ENCODE peak calls at places on chromosome 4, in ten cellular contexts. N is bronchial epithelial cell, A is neural progenitor cell, I is lower lobe of right lung, Y is body of pancreas, C is MM.1S, Z is cardiac muscle cell, O is tibial artery, D is GM12865, H is sigmoid colon. L is an unnamed sample.

GRCh38 chr4:101156619-101157310 is 190.6 kb downstream of the PPP3CA start:
- DNase-seq in N (no peak), A (no peak), I (no peak), Y (no peak), C (no peak), Z (no peak), O (no peak), D (peak), H (no peak), L (no peak)

GRCh38 chr4:143654571-143654970 is 45.9 kb downstream of the FREM3 start:
- DNase-seq in N (no peak), A (no peak), I (no peak), Y (no peak), C (no peak), Z (no peak), O (no peak), D (no peak), H (no peak), L (no peak)

GRCh38 chr4:146545102-146545501 is 23.4 kb upstream of the SLC10A7 start:
- DNase-seq in N (peak), A (peak), I (no peak), Y (no peak), C (peak), Z (peak), O (no peak), D (peak), H (no peak), L (no peak)

GRCh38 chr4:8740666-8741395 is 130.8 kb downstream of the HMX1 start:
- DNase-seq in N (no peak), A (no peak), I (peak), Y (no peak), C (no peak), Z (no peak), O (peak), D (no peak), H (peak), L (no peak)

GRCh38 chr4:78599931-78600375 is 48.4 kb downstream of the ANXA3 start:
- DNase-seq in N (no peak), A (no peak), I (no peak), Y (no peak), C (no peak), Z (peak), O (no peak), D (no peak), H (no peak), L (no peak)

GRCh38 chr4:38857354-38858096 is 908 bp upstream of the TLR6 start:
- DNase-seq in N (peak), A (no peak), I (no peak), Y (no peak), C (peak), Z (peak), O (peak), D (peak), H (no peak), L (peak)

GRCh38 chr4:76488905-76489798 is 54.1 kb downstream of the SHROOM3 start:
- DNase-seq in N (no peak), A (no peak), I (no peak), Y (no peak), C (no peak), Z (peak), O (no peak), D (no peak), H (no peak), L (no peak)

GRCh38 chr4:141675384-141675783 is 39.0 kb downstream of the IL15 start:
- DNase-seq in N (no peak), A (no peak), I (no peak), Y (no peak), C (no peak), Z (no peak), O (no peak), D (no peak), H (no peak), L (no peak)

GRCh38 chr4:52248836-52249235 is 197.7 kb downstream of the SPATA18 start:
- DNase-seq in N (peak), A (no peak), I (no peak), Y (no peak), C (no peak), Z (no peak), O (no peak), D (no peak), H (no peak), L (no peak)

GRCh38 chr4:38612996-38613395 is 51.0 kb upstream of the KLF3 start:
- DNase-seq in N (peak), A (no peak), I (no peak), Y (no peak), C (no peak), Z (peak), O (no peak), D (no peak), H (no peak), L (no peak)

GRCh38 chr4:110211007-110211769 is 12.8 kb upstream of the ELOVL6 start:
- DNase-seq in N (peak), A (peak), I (no peak), Y (peak), C (peak), Z (peak), O (no peak), D (peak), H (no peak), L (no peak)

GRCh38 chr4:120314969-120315368 is 248.3 kb upstream of the MAD2L1 start:
- DNase-seq in N (no peak), A (no peak), I (no peak), Y (no peak), C (no peak), Z (no peak), O (no peak), D (no peak), H (no peak), L (no peak)

GRCh38 chr4:101345596-101346311 is 1.6 kb downstream of the PPP3CA start:
- DNase-seq in N (peak), A (peak), I (peak), Y (peak), C (peak), Z (peak), O (peak), D (peak), H (peak), L (no peak)

GRCh38 chr4:69689530-69690111 is 36.6 kb upstream of the UGT2A1 start:
- DNase-seq in N (peak), A (peak), I (no peak), Y (no peak), C (peak), Z (peak), O (no peak), D (peak), H (no peak), L (no peak)

GRCh38 chr4:153684182-153685073 is at the start of gene TLR2:
- DNase-seq in N (peak), A (peak), I (peak), Y (peak), C (peak), Z (peak), O (peak), D (peak), H (peak), L (no peak)

GRCh38 chr4:37383579-37384229 is 139.2 kb downstream of the NWD2 start:
- DNase-seq in N (peak), A (peak), I (no peak), Y (peak), C (peak), Z (peak), O (no peak), D (peak), H (no peak), L (no peak)

GRCh38 chr4:165814256-165815010 is 58.6 kb upstream of the TLL1 start:
- DNase-seq in N (peak), A (no peak), I (no peak), Y (no peak), C (no peak), Z (peak), O (no peak), D (no peak), H (no peak), L (no peak)

GRCh38 chr4:153553155-153553819 is 87.1 kb downstream of the TMEM131L start:
- DNase-seq in N (no peak), A (no peak), I (no peak), Y (no peak), C (no peak), Z (no peak), O (no peak), D (no peak), H (no peak), L (no peak)

GRCh38 chr4:30543057-30543456 is 177.1 kb upstream of the PCDH7 start:
- DNase-seq in N (no peak), A (peak), I (no peak), Y (no peak), C (no peak), Z (no peak), O (no peak), D (no peak), H (no peak), L (no peak)

GRCh38 chr4:118224239-118224829 is 128.5 kb downstream of the PRSS12 start:
- DNase-seq in N (peak), A (peak), I (no peak), Y (no peak), C (peak), Z (peak), O (no peak), D (peak), H (no peak), L (peak)

GRCh38 chr4:147550626-147551250 is 66.5 kb upstream of the TMEM184C start:
- DNase-seq in N (peak), A (peak), I (no peak), Y (no peak), C (no peak), Z (peak), O (peak), D (peak), H (no peak), L (peak)

GRCh38 chr4:25113915-25114904 is 46.0 kb downstream of the SEPSECS start:
- DNase-seq in N (peak), A (no peak), I (no peak), Y (no peak), C (no peak), Z (peak), O (no peak), D (no peak), H (no peak), L (no peak)

GRCh38 chr4:36088542-36088941 is 155.8 kb downstream of the ARAP2 start:
- DNase-seq in N (no peak), A (peak), I (no peak), Y (no peak), C (no peak), Z (no peak), O (no peak), D (no peak), H (no peak), L (no peak)

GRCh38 chr4:82493721-82494425 is 63.5 kb downstream of the ENOPH1 start:
- DNase-seq in N (peak), A (no peak), I (no peak), Y (no peak), C (no peak), Z (no peak), O (no peak), D (no peak), H (no peak), L (no peak)

GRCh38 chr4:127783971-127784519 is 1.9 kb downstream of the HSPA4L start:
- DNase-seq in N (peak), A (no peak), I (no peak), Y (no peak), C (no peak), Z (no peak), O (no peak), D (peak), H (no peak), L (no peak)

GRCh38 chr4:26452565-26453531 is 37.4 kb downstream of the CCKAR start:
- DNase-seq in N (peak), A (no peak), I (no peak), Y (peak), C (no peak), Z (no peak), O (no peak), D (no peak), H (no peak), L (no peak)

GRCh38 chr4:22486276-22486675 is 29.6 kb downstream of the ADGRA3 start:
- DNase-seq in N (no peak), A (no peak), I (no peak), Y (no peak), C (no peak), Z (no peak), O (no peak), D (no peak), H (no peak), L (no peak)

GRCh38 chr4:122827258-122827887 is 742 bp downstream of the FGF2 start:
- DNase-seq in N (no peak), A (peak), I (no peak), Y (peak), C (peak), Z (peak), O (peak), D (peak), H (peak), L (no peak)

GRCh38 chr4:157014621-157015591 is 43.3 kb upstream of the PDGFC start:
- DNase-seq in N (peak), A (peak), I (no peak), Y (no peak), C (no peak), Z (peak), O (no peak), D (peak), H (no peak), L (no peak)

DNA sequence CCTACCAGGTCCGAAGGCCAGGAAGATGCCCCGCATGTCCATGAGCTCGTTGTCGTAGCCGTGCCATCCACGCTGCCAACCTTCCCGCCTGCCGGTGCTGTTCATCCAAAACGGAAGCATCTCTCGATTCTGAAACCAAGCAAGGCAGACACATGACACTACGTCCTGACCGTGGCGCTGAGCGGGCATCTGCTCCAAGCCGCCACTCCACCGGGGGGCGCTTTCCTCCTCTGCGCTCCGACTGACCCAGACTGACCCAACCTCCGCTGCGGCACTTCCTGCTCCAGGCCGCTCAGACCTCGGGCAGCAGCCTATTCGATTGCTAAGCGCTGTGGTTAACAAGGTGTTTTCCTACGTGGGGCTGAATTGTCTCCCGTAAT is 120.4 kb downstream of the ENPP6 start:
- DNase-seq in N (no peak), A (peak), I (peak), Y (no peak), C (no peak), Z (peak), O (no peak), D (peak), H (peak), L (no peak)
- TF ChIP-seq CTCF in N (no peak), A (peak), I (peak), Y (no peak), C (no peak), Z (peak), O (peak), D (peak), H (peak), L (no peak)

GRCh38 chr4:48727666-48728459 is 52.2 kb downstream of the FRYL start:
- DNase-seq in N (peak), A (no peak), I (no peak), Y (no peak), C (no peak), Z (no peak), O (no peak), D (no peak), H (no peak), L (no peak)

GRCh38 chr4:48722509-48723446 is 57.3 kb downstream of the FRYL start:
- DNase-seq in N (no peak), A (no peak), I (no peak), Y (no peak), C (no peak), Z (peak), O (no peak), D (no peak), H (no peak), L (no peak)

GRCh38 chr4:48720459-48720858 is 59.6 kb downstream of the FRYL start:
- DNase-seq in N (no peak), A (no peak), I (no peak), Y (no peak), C (no peak), Z (no peak), O (no peak), D (no peak), H (no peak), L (no peak)

DNA sequence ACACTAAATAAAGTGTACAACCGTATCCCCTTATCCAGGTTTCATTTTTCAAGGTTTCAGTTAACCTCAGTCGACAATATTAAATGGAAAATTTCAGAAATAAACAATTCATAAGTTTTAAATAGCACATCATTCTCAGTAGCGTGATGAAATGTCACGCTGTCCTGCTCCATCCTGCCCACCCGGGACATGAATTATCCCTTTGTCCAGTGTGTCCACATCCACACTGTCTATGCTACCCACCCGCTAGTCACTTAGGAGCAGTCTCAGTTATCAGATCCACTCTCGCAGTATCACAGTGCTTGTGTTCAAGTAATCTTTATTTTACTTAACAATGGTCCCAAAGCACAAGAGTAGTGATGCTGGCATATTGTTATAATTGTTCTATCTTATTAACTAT is 54.7 kb downstream of the FRYL start:
- DNase-seq in N (no peak), A (no peak), I (no peak), Y (no peak), C (no peak), Z (no peak), O (no peak), D (no peak), H (no peak), L (no peak)
- H3K4me3 ChIP-seq in N (no peak), A (no peak), I (no peak), Y (no peak), C (no peak), Z (no peak), O (no peak), D (no peak), H (no peak), L (no peak)

DNA sequence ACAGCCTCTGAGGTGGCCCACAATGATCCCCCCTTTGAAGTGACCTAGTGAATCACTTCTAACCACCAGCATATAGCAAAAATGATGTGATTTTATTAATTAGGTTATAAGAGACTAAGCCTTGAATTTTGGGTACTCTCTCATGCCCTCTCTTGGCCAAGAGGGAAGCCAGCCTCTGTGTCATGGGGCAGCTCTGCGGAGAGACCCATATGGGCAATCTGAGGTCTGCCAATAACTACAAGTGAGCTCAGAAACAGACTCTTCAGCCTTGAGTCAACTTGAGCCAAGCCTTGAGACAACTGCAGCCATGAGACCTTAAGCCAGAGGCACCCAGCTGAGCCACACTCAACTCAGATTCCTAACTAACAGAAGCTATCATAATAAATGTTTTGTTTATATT is 45.7 kb downstream of the MANBA start:
- DNase-seq in N (no peak), A (no peak), I (no peak), Y (no peak), C (no peak), Z (no peak), O (no peak), D (peak), H (no peak), L (no peak)
- TF ChIP-seq CTCF in N (peak), A (peak), I (no peak), Y (no peak), C (no peak), Z (no peak), O (no peak), D (no peak), H (no peak), L (no peak)

GRCh38 chr4:40206421-40206820 is 9.6 kb downstream of the RHOH start:
- DNase-seq in N (no peak), A (no peak), I (no peak), Y (no peak), C (no peak), Z (no peak), O (no peak), D (no peak), H (no peak), L (no peak)

GRCh38 chr4:40202474-40202873 is 5.6 kb downstream of the RHOH start:
- DNase-seq in N (no peak), A (no peak), I (no peak), Y (no peak), C (peak), Z (no peak), O (no peak), D (peak), H (no peak), L (no peak)

GRCh38 chr4:40205259-40206198 is 8.7 kb downstream of the RHOH start:
- DNase-seq in N (no peak), A (no peak), I (no peak), Y (no peak), C (peak), Z (no peak), O (no peak), D (peak), H (no peak), L (peak)

GRCh38 chr4:40201898-40202297 is 5.1 kb downstream of the RHOH start:
- DNase-seq in N (no peak), A (no peak), I (no peak), Y (no peak), C (no peak), Z (no peak), O (no peak), D (peak), H (no peak), L (no peak)

DNA sequence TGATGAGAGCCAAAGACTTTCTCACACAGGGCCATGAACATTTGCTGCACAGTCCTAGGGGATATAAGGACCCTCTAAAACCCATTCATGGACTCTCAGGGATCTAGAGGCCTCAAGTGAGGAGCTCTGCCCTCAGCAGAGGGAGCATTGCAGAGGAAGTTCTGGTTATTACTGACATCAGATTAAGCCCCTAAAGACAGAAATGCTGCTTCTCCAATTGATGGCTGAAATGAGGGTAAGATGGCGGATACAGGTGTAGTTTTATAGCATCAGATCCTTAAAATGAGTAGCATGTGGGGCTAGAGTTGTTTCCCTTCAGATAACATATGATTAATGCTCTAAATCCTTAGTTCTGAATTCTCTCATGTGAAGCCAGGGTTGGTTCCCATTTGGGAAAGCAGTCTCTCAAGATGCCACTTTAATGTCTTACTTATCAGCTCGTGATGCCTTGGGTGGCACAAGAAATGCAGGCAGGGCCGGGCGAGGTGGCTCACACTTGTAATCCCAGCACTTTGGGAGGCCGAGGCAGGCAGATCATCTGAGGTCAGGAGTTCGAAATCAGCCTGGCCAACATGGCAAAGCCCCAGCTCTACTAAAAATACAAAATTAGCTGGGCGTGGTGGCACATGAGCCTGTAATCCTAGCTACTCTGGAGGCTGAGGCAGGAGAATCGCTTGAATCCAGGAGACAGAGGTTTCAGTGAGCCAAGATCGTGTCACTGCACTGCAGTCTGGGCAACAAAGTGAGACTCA is 7.9 kb downstream of the RHOH start:
- DNase-seq in N (no peak), A (no peak), I (no peak), Y (no peak), C (peak), Z (no peak), O (no peak), D (no peak), H (no peak), L (no peak)
- H3K4me3 ChIP-seq in N (no peak), A (no peak), I (peak), Y (no peak), C (peak), Z (no peak), O (no peak), D (peak), H (no peak), L (peak)

GRCh38 chr4:2280531-2281300 is 18.8 kb upstream of the MXD4 start:
- DNase-seq in N (no peak), A (no peak), I (no peak), Y (no peak), C (no peak), Z (no peak), O (no peak), D (no peak), H (no peak), L (no peak)
- TF ChIP-seq CTCF in N (peak), A (no peak), I (no peak), Y (no peak), C (no peak), Z (no peak), O (no peak), D (no peak), H (no peak), L (no peak)

GRCh38 chr4:75289843-75290616 is 224.2 kb downstream of the RCHY1 start:
- DNase-seq in N (peak), A (peak), I (no peak), Y (peak), C (peak), Z (peak), O (no peak), D (peak), H (no peak), L (peak)
- H3K4me3 ChIP-seq in N (no peak), A (no peak), I (no peak), Y (no peak), C (no peak), Z (no peak), O (no peak), D (no peak), H (no peak), L (no peak)

L was measured in GM12864.